ENCODE peak calls at places on chromosomes 4 and X, in five cellular contexts. Q is OCI-LY7, X is suprapubic skin, C is A673, L is neural progenitor cell. M is an unnamed sample. For H3K4me1, the result is how much of the 10 kb centered on the place peaks cover.

GRCh38 chrX:107226766-107227165 is 20.4 kb downstream of the DNAAF6 start:
- DNase-seq in Q (no peak), C (no peak), L (no peak), X (no peak), M (no peak)

GRCh38 chrX:132592880-132593279 is 104.0 kb upstream of the MBNL3 start:
- DNase-seq in L (peak), C (peak), Q (peak), X (no peak), M (no peak)

GRCh38 chr4:168796362-168797106 is 213.5 kb downstream of the CBR4 start:
- DNase-seq in X (no peak), Q (no peak), C (no peak), L (no peak), M (no peak)

GRCh38 chr4:67871867-67872266 is 11.9 kb downstream of the TMPRSS11D start:
- DNase-seq in Q (peak), X (no peak), C (peak), L (peak), M (no peak)

GRCh38 chrX:47645530-47645929 is 4.8 kb downstream of the ELK1 start:
- DNase-seq in X (no peak), C (no peak), L (no peak), Q (no peak), M (no peak)

GRCh38 chr4:8303485-8304281 is 34.1 kb downstream of the HTRA3 start:
- DNase-seq in C (peak), Q (no peak), X (no peak), L (peak), M (no peak)

GRCh38 chr4:145909773-145910172 is 28.9 kb downstream of the ZNF827 start:
- DNase-seq in X (no peak), Q (no peak), C (no peak), L (no peak), M (no peak)

GRCh38 chr4:98484031-98484430 is 174.4 kb downstream of the TSPAN5 start:
- DNase-seq in X (no peak), L (no peak), C (no peak), Q (no peak), M (no peak)

GRCh38 chr4:108135549-108136209 is 33.1 kb downstream of the LEF1 start:
- DNase-seq in C (peak), Q (no peak), X (no peak), L (peak), M (no peak)

GRCh38 chrX:70208479-70208878 is 26.0 kb upstream of the AWAT1 start:
- DNase-seq in X (no peak), Q (no peak), L (no peak), C (no peak), M (no peak)

GRCh38 chr4:42732776-42733175 is 75.9 kb upstream of the ATP8A1 start:
- DNase-seq in Q (no peak), C (no peak), X (no peak), L (no peak), M (no peak)

GRCh38 chr4:77695769-77696168 is 90.1 kb downstream of the CXCL13 start:
- DNase-seq in Q (no peak), L (no peak), X (no peak), C (no peak), M (no peak)

GRCh38 chr4:73341454-73341853 is 62.6 kb upstream of the ALB start:
- DNase-seq in L (peak), C (peak), Q (peak), X (no peak), M (no peak)

GRCh38 chr4:126264839-126265238 is 950.1 kb downstream of the FAT4 start:
- DNase-seq in C (no peak), X (no peak), Q (no peak), L (no peak), M (no peak)

GRCh38 chr4:127870688-127871087 is 10.0 kb upstream of the PLK4 start:
- DNase-seq in C (no peak), Q (no peak), X (no peak), L (no peak), M (no peak)

GRCh38 chrX:13009844-13010243 is 34.6 kb downstream of the FAM9C start:
- DNase-seq in L (no peak), C (no peak), Q (no peak), X (no peak), M (no peak)

GRCh38 chrX:75547137-75547536 is 24.3 kb upstream of the ZDHHC15 start:
- DNase-seq in X (no peak), C (no peak), L (no peak), Q (no peak), M (no peak)

GRCh38 chr4:72974694-72975487 is 94.6 kb downstream of the COX18 start:
- DNase-seq in L (no peak), X (no peak), Q (no peak), C (peak), M (no peak)

GRCh38 chrX:71910526-71911022 is at the start of gene NHSL2:
- DNase-seq in L (peak), Q (no peak), X (no peak), C (peak), M (peak)

GRCh38 chr4:181962321-181962720 is 280.9 kb upstream of the TENM3 start:
- DNase-seq in C (no peak), Q (no peak), L (no peak), X (no peak), M (no peak)

GRCh38 chrX:68719904-68720614 is 72.6 kb downstream of the STARD8 start:
- DNase-seq in C (peak), X (no peak), Q (no peak), L (peak), M (no peak)
- TF ChIP-seq CTCF in C (peak), X (no peak), Q (no peak), L (peak), M (peak)

GRCh38 chr4:82784615-82785247 is 13.9 kb downstream of the SCD5 start:
- DNase-seq in C (peak), L (no peak), Q (no peak), X (no peak), M (no peak)

GRCh38 chr4:82786004-82786400 is 12.6 kb downstream of the SCD5 start:
- DNase-seq in Q (no peak), X (no peak), C (no peak), L (peak), M (no peak)

GRCh38 chr4:82787342-82787741 is 11.3 kb downstream of the SCD5 start:
- DNase-seq in X (no peak), C (no peak), Q (no peak), L (no peak), M (no peak)

GRCh38 chr4:82786794-82787193 is 11.8 kb downstream of the SCD5 start:
- DNase-seq in L (peak), Q (no peak), C (no peak), X (no peak), M (no peak)

GRCh38 chr4:82785248-82786003 is 13.2 kb downstream of the SCD5 start:
- DNase-seq in Q (no peak), X (no peak), C (peak), L (peak), M (no peak)
- H3K4me3 ChIP-seq in Q (no peak), X (no peak), C (peak), L (peak), M (no peak)

DNA sequence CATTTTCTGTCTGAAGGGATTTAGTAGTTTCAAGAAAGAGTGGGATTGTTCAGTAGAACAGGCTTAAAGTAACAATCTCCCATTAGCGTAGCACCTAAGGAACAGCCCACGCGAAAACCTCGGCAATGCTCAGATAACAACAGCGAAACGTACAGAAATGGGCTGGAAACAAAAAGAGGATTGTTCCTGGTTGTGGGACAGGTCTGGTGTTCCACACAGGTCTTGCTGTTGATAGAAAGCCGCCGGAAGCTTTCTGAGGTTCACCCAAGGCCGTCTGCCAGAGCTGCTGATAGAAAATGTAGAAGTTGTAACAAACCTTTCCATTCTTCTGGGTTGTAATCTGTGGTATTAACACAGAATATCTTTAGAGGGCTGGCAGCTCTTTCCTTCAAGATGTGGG is 69.4 kb upstream of the CLCN4 start:
- DNase-seq in L (no peak), X (no peak), Q (no peak), C (no peak), M (no peak)
- H3K4me1 ChIP-seq in L (under half), X (under half), Q (half or more), C (under half), M (half or more)

DNA sequence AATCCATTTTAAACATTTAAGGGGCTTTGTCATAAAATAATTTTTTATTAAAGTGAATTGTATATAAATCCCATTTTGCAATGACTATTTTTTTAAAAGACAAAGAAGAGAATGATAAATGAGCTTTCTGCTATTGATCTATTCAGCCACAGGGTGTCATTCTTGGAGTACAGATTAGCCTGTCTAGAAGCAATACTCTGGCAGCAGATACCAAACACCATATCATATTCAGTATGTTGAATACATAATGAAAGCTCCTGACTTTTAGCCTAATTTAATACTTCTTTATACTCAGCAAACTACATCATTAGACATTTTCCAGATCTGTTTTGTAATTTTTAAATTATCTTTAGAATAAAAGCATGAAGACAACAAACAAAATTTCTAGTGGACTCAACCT is 496.3 kb downstream of the PDGFC start:
- DNase-seq in L (peak), Q (no peak), C (peak), X (no peak), M (no peak)
- TF ChIP-seq CTCF in L (peak), Q (no peak), C (peak), X (peak), M (peak)

GRCh38 chr4:1940566-1940965 is 68.2 kb downstream of the NELFA start:
- DNase-seq in L (no peak), C (no peak), Q (no peak), X (no peak), M (no peak)
- H3K4me3 ChIP-seq in L (no peak), C (no peak), Q (no peak), X (no peak), M (no peak)

GRCh38 chr4:153079824-153080486 is 124.3 kb upstream of the TRIM2 start:
- DNase-seq in Q (no peak), C (peak), L (no peak), X (no peak), M (no peak)
- H3K4me1 ChIP-seq in Q (under half), C (under half), L (under half), X (under half), M (under half)

DNA sequence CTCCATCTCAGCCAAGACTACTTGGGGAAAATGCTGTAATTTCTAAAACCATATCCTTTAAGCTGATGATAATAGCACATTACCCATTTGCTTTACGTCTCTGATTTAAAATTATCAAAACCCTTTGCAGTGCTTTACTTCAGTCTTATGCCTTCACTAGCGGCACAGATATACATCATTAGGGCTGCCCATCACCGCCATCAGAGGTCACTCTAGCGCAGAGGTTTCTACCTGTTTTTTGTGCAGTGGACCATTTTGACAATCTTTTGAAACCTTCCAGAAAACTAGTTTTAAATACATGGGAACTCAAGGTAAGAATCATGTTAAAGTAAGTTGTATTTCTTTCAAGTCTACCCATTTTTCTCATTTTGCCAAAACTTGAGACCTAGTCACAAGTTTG is 592.5 kb downstream of the PPARGC1A start:
- DNase-seq in X (no peak), C (no peak), L (no peak), Q (peak), M (no peak)
- TF ChIP-seq CTCF in X (no peak), C (no peak), L (peak), Q (peak), M (no peak)

M was measured in heart right ventricle.